ENCODE peak calls at places on chromosomes 6 and 20, in nine cellular contexts. One of them, this sample, is unnamed.

GRCh38 chr6:13453771-13454251 is 33.6 kb downstream of the GFOD1 start:
- DNase-seq in glutamatergic neuron: no peak
- DNase-seq in uterus: no peak
- DNase-seq in astrocyte: peak
- DNase-seq in GM13977: no peak
- DNase-seq in neural crest cell: no peak
- DNase-seq in kidney: no peak
- DNase-seq in right lobe of liver: no peak
- DNase-seq in WTC11: no peak
- DNase-seq in this sample: peak

GRCh38 chr20:58839991-58840747 is 10.5 kb downstream of the GNAS-AS1 start:
- DNase-seq in astrocyte: no peak
- DNase-seq in GM13977: no peak
- DNase-seq in neural crest cell: no peak
- DNase-seq in WTC11: peak
- DNase-seq in glutamatergic neuron: peak
- DNase-seq in uterus: no peak
- DNase-seq in right lobe of liver: no peak
- DNase-seq in kidney: peak
- DNase-seq in this sample: no peak

GRCh38 chr20:35270021-35270902 is 7.7 kb downstream of the MMP24OS start:
- DNase-seq in right lobe of liver: no peak
- DNase-seq in neural crest cell: no peak
- DNase-seq in kidney: no peak
- DNase-seq in GM13977: no peak
- DNase-seq in glutamatergic neuron: no peak
- DNase-seq in astrocyte: no peak
- DNase-seq in uterus: no peak
- DNase-seq in WTC11: no peak
- DNase-seq in this sample: no peak

GRCh38 chr20:5674176-5674660 is 76.0 kb upstream of the SHLD1 start:
- DNase-seq in glutamatergic neuron: no peak
- DNase-seq in neural crest cell: no peak
- DNase-seq in GM13977: peak
- DNase-seq in kidney: no peak
- DNase-seq in uterus: no peak
- DNase-seq in WTC11: no peak
- DNase-seq in astrocyte: peak
- DNase-seq in right lobe of liver: no peak
- DNase-seq in this sample: peak

GRCh38 chr20:38187512-38187911 is 22.4 kb upstream of the TGM2 start:
- DNase-seq in neural crest cell: no peak
- DNase-seq in right lobe of liver: peak
- DNase-seq in glutamatergic neuron: peak
- DNase-seq in uterus: no peak
- DNase-seq in GM13977: no peak
- DNase-seq in kidney: no peak
- DNase-seq in astrocyte: no peak
- DNase-seq in WTC11: peak
- DNase-seq in this sample: no peak

GRCh38 chr6:111718990-111719389 is 113.3 kb upstream of the TRAF3IP2 start:
- DNase-seq in uterus: no peak
- DNase-seq in glutamatergic neuron: no peak
- DNase-seq in neural crest cell: no peak
- DNase-seq in WTC11: no peak
- DNase-seq in right lobe of liver: no peak
- DNase-seq in astrocyte: no peak
- DNase-seq in kidney: no peak
- DNase-seq in GM13977: no peak
- DNase-seq in this sample: no peak

GRCh38 chr6:22320750-22321149 is 23.9 kb upstream of the PRL start:
- DNase-seq in WTC11: no peak
- DNase-seq in right lobe of liver: no peak
- DNase-seq in kidney: no peak
- DNase-seq in GM13977: no peak
- DNase-seq in neural crest cell: no peak
- DNase-seq in glutamatergic neuron: no peak
- DNase-seq in astrocyte: peak
- DNase-seq in uterus: no peak
- DNase-seq in this sample: no peak

GRCh38 chr20:4272225-4272624 is 256.9 kb upstream of the RNF24 start:
- DNase-seq in glutamatergic neuron: no peak
- DNase-seq in neural crest cell: no peak
- DNase-seq in astrocyte: no peak
- DNase-seq in right lobe of liver: no peak
- DNase-seq in kidney: no peak
- DNase-seq in WTC11: no peak
- DNase-seq in uterus: no peak
- DNase-seq in GM13977: no peak
- DNase-seq in this sample: no peak

GRCh38 chr6:96743496-96743895 is 93.8 kb downstream of the GPR63 start:
- DNase-seq in astrocyte: no peak
- DNase-seq in uterus: no peak
- DNase-seq in glutamatergic neuron: no peak
- DNase-seq in WTC11: no peak
- DNase-seq in right lobe of liver: no peak
- DNase-seq in neural crest cell: no peak
- DNase-seq in kidney: no peak
- DNase-seq in GM13977: no peak
- DNase-seq in this sample: no peak

GRCh38 chr20:4041748-4042411 is 26.5 kb upstream of the RNF24 start:
- DNase-seq in WTC11: no peak
- DNase-seq in uterus: peak
- DNase-seq in astrocyte: peak
- DNase-seq in glutamatergic neuron: no peak
- DNase-seq in GM13977: no peak
- DNase-seq in kidney: peak
- DNase-seq in neural crest cell: no peak
- DNase-seq in right lobe of liver: peak
- DNase-seq in this sample: no peak

GRCh38 chr20:53972179-53972578 is 98.2 kb downstream of the BCAS1 start:
- DNase-seq in WTC11: no peak
- DNase-seq in uterus: no peak
- DNase-seq in astrocyte: no peak
- DNase-seq in kidney: no peak
- DNase-seq in neural crest cell: no peak
- DNase-seq in glutamatergic neuron: no peak
- DNase-seq in right lobe of liver: no peak
- DNase-seq in GM13977: no peak
- DNase-seq in this sample: no peak

GRCh38 chr6:143005816-143006215 is 54.9 kb upstream of the AIG1 start:
- DNase-seq in astrocyte: peak
- DNase-seq in GM13977: no peak
- DNase-seq in glutamatergic neuron: no peak
- DNase-seq in WTC11: no peak
- DNase-seq in right lobe of liver: no peak
- DNase-seq in uterus: no peak
- DNase-seq in neural crest cell: no peak
- DNase-seq in kidney: no peak
- DNase-seq in this sample: no peak

GRCh38 chr6:46208303-46208702 is 37.5 kb upstream of the ENPP5 start:
- DNase-seq in right lobe of liver: no peak
- DNase-seq in GM13977: no peak
- DNase-seq in astrocyte: no peak
- DNase-seq in glutamatergic neuron: no peak
- DNase-seq in neural crest cell: no peak
- DNase-seq in kidney: no peak
- DNase-seq in WTC11: no peak
- DNase-seq in uterus: no peak
- DNase-seq in this sample: no peak

GRCh38 chr6:136037885-136038460 is 186.5 kb downstream of the PDE7B start:
- DNase-seq in neural crest cell: no peak
- DNase-seq in uterus: peak
- DNase-seq in right lobe of liver: no peak
- DNase-seq in glutamatergic neuron: no peak
- DNase-seq in kidney: peak
- DNase-seq in GM13977: no peak
- DNase-seq in WTC11: no peak
- DNase-seq in astrocyte: peak
- DNase-seq in this sample: no peak

GRCh38 chr6:83908813-83909212 is 49.3 kb downstream of the CYB5R4 start:
- DNase-seq in WTC11: no peak
- DNase-seq in GM13977: no peak
- DNase-seq in glutamatergic neuron: no peak
- DNase-seq in uterus: no peak
- DNase-seq in astrocyte: peak
- DNase-seq in neural crest cell: no peak
- DNase-seq in kidney: no peak
- DNase-seq in right lobe of liver: no peak
- DNase-seq in this sample: no peak

GRCh38 chr6:25006565-25007001 is 70.8 kb upstream of the RIPOR2 start:
- DNase-seq in kidney: peak
- DNase-seq in glutamatergic neuron: no peak
- DNase-seq in uterus: peak
- DNase-seq in WTC11: no peak
- DNase-seq in astrocyte: no peak
- DNase-seq in right lobe of liver: peak
- DNase-seq in neural crest cell: no peak
- DNase-seq in GM13977: no peak
- DNase-seq in this sample: no peak

GRCh38 chr6:148272084-148272483 is 70.6 kb upstream of the SASH1 start:
- DNase-seq in right lobe of liver: no peak
- DNase-seq in uterus: no peak
- DNase-seq in glutamatergic neuron: no peak
- DNase-seq in WTC11: no peak
- DNase-seq in neural crest cell: no peak
- DNase-seq in kidney: no peak
- DNase-seq in GM13977: no peak
- DNase-seq in astrocyte: peak
- DNase-seq in this sample: no peak

GRCh38 chr6:168880271-168880670 is 373.4 kb downstream of the THBS2 start:
- DNase-seq in right lobe of liver: no peak
- DNase-seq in glutamatergic neuron: no peak
- DNase-seq in uterus: no peak
- DNase-seq in astrocyte: no peak
- DNase-seq in kidney: no peak
- DNase-seq in neural crest cell: no peak
- DNase-seq in WTC11: no peak
- DNase-seq in GM13977: no peak
- DNase-seq in this sample: no peak

GRCh38 chr6:148451690-148452089 is 109.1 kb downstream of the SASH1 start:
- DNase-seq in right lobe of liver: no peak
- DNase-seq in uterus: no peak
- DNase-seq in WTC11: no peak
- DNase-seq in GM13977: no peak
- DNase-seq in neural crest cell: no peak
- DNase-seq in kidney: no peak
- DNase-seq in glutamatergic neuron: no peak
- DNase-seq in astrocyte: no peak
- DNase-seq in this sample: no peak

DNA sequence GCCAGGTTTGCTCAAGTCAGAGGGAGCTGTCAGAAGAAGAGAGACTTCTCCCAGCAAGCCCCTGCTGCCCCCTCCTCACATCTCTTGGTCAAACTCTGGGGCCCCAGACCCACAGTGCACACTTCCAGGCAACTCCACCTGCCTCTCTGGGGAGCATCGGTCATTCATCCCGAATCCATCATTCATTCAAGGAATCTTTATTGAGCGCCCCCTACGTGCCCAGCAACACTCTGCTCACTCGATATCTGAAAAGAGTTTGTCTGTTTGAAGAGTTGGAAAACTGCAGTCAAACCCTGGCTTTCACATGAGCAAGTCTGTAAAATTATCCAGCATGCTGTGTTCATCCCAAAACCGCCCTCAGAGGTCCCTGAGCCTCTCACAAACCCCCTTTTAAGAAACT is 66.2 kb downstream of the PRR18 start:
- DNase-seq in uterus: no peak
- DNase-seq in glutamatergic neuron: no peak
- DNase-seq in astrocyte: no peak
- DNase-seq in kidney: no peak
- DNase-seq in GM13977: no peak
- DNase-seq in right lobe of liver: no peak
- DNase-seq in WTC11: no peak
- DNase-seq in neural crest cell: no peak
- DNase-seq in this sample: no peak
- TF ChIP-seq CTCF in uterus: no peak
- TF ChIP-seq CTCF in glutamatergic neuron: no peak
- TF ChIP-seq CTCF in astrocyte: no peak
- TF ChIP-seq CTCF in kidney: no peak
- TF ChIP-seq CTCF in GM13977: no peak
- TF ChIP-seq CTCF in right lobe of liver: no peak
- TF ChIP-seq CTCF in WTC11: no peak
- TF ChIP-seq CTCF in neural crest cell: no peak
- TF ChIP-seq CTCF in this sample: no peak

GRCh38 chr6:62775427-62776022 is 435.7 kb upstream of the FKBP1C start:
- DNase-seq in right lobe of liver: no peak
- DNase-seq in astrocyte: no peak
- DNase-seq in kidney: no peak
- DNase-seq in neural crest cell: no peak
- DNase-seq in uterus: no peak
- DNase-seq in GM13977: peak
- DNase-seq in WTC11: no peak
- DNase-seq in glutamatergic neuron: no peak
- DNase-seq in this sample: peak
- TF ChIP-seq CTCF in right lobe of liver: peak
- TF ChIP-seq CTCF in astrocyte: peak
- TF ChIP-seq CTCF in kidney: no peak
- TF ChIP-seq CTCF in neural crest cell: peak
- TF ChIP-seq CTCF in uterus: no peak
- TF ChIP-seq CTCF in GM13977: peak
- TF ChIP-seq CTCF in WTC11: no peak
- TF ChIP-seq CTCF in glutamatergic neuron: peak
- TF ChIP-seq CTCF in this sample: peak

GRCh38 chr6:73653571-73654424 is at the start of gene SLC17A5:
- DNase-seq in WTC11: peak
- DNase-seq in right lobe of liver: peak
- DNase-seq in kidney: peak
- DNase-seq in astrocyte: peak
- DNase-seq in glutamatergic neuron: peak
- DNase-seq in neural crest cell: peak
- DNase-seq in uterus: peak
- DNase-seq in GM13977: peak
- DNase-seq in this sample: peak
- TF ChIP-seq CTCF in WTC11: no peak
- TF ChIP-seq CTCF in right lobe of liver: no peak
- TF ChIP-seq CTCF in kidney: no peak
- TF ChIP-seq CTCF in astrocyte: no peak
- TF ChIP-seq CTCF in glutamatergic neuron: no peak
- TF ChIP-seq CTCF in neural crest cell: no peak
- TF ChIP-seq CTCF in uterus: no peak
- TF ChIP-seq CTCF in GM13977: no peak
- TF ChIP-seq CTCF in this sample: no peak

DNA sequence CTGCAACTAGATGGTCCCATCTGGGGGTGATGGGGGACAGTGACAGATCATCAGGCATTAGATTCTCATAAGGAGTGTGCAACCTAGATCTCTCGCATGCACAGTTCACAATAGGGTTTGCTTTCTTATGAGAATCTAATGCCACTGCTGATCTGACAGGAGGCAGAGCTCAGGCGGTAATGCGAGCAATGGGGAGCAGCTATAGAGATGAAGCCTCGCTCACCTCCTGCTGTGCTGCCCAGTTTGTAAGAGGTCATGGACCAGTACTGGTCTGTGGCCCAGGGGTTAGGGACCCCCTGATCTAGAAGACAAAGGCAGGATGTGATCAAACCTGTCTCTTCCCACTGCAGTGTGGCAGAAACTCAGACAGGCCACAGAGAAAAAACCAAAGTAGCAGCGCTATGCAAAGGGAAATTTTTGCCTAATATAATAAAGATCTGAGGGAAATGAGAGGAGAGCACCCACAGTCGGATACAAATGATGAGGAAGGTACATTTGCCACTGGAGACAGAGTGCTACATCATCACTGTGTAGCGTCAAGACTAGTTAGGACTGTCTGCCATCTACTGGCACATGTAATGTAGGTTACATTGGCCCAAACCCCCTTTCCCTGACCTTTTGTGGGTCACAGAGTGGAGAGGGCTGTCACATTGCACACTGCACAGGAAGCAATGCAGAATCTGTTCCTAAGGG is 4.1 kb upstream of the LY86 start:
- DNase-seq in glutamatergic neuron: no peak
- DNase-seq in kidney: no peak
- DNase-seq in GM13977: no peak
- DNase-seq in uterus: no peak
- DNase-seq in astrocyte: no peak
- DNase-seq in right lobe of liver: no peak
- DNase-seq in WTC11: no peak
- DNase-seq in neural crest cell: no peak
- DNase-seq in this sample: no peak
- TF ChIP-seq CTCF in glutamatergic neuron: no peak
- TF ChIP-seq CTCF in kidney: no peak
- TF ChIP-seq CTCF in GM13977: peak
- TF ChIP-seq CTCF in uterus: no peak
- TF ChIP-seq CTCF in astrocyte: no peak
- TF ChIP-seq CTCF in right lobe of liver: no peak
- TF ChIP-seq CTCF in WTC11: no peak
- TF ChIP-seq CTCF in neural crest cell: no peak
- TF ChIP-seq CTCF in this sample: peak